ENCODE peak calls at places on chromosomes 7 and 10, in ten cellular contexts. Z is hepatocyte, V is lower lobe of right lung, H is spleen, N is stomach, Q is coronary artery, U is lung, W is PC-3, I is right atrium auricular region, P is sigmoid colon. X is an unnamed sample.

GRCh38 chr7:55514546-55515265 is 57.6 kb downstream of the VOPP1 start:
- DNase-seq in P (no peak), N (no peak), U (no peak), Z (no peak), H (no peak), V (no peak), I (no peak), Q (no peak), W (no peak), X (no peak)

GRCh38 chr10:121690152-121690551 is 91.9 kb upstream of the FGFR2 start:
- DNase-seq in U (no peak), W (no peak), Z (no peak), N (no peak), Q (no peak), P (no peak), I (no peak), V (no peak), H (no peak), X (no peak)

GRCh38 chr7:12889391-12889790 is 202.0 kb downstream of the ARL4A start:
- DNase-seq in Z (no peak), P (no peak), N (no peak), V (no peak), H (no peak), W (peak), U (no peak), Q (no peak), I (no peak), X (peak)

GRCh38 chr7:2163565-2163964 is 69.2 kb downstream of the MAD1L1 start:
- DNase-seq in Q (no peak), W (no peak), V (no peak), I (no peak), H (no peak), N (no peak), P (no peak), U (no peak), Z (no peak), X (no peak)

GRCh38 chr7:32879460-32879859 is 12.1 kb downstream of the KBTBD2 start:
- DNase-seq in Z (no peak), V (no peak), U (no peak), N (no peak), H (no peak), P (no peak), I (no peak), W (no peak), Q (no peak), X (no peak)

GRCh38 chr10:77319557-77319956 is 318.1 kb downstream of the KCNMA1 start:
- DNase-seq in P (no peak), I (no peak), H (no peak), N (no peak), W (peak), Q (no peak), V (no peak), Z (no peak), U (no peak), X (peak)

GRCh38 chr7:75624134-75624832 is 114.5 kb downstream of the HIP1 start:
- DNase-seq in V (peak), Q (peak), U (peak), I (peak), P (peak), W (no peak), N (peak), H (peak), Z (peak), X (peak)

GRCh38 chr10:43292745-43293676 is 26.1 kb upstream of the RASGEF1A start:
- DNase-seq in U (peak), N (peak), I (peak), W (peak), H (no peak), P (peak), V (peak), Z (peak), Q (no peak), X (peak)

GRCh38 chr7:88485811-88486210 is 179.1 kb upstream of the STEAP4 start:
- DNase-seq in U (no peak), V (no peak), I (no peak), Q (no peak), W (no peak), N (no peak), H (no peak), Z (no peak), P (no peak), X (no peak)

GRCh38 chr7:17311952-17312351 is 13.5 kb downstream of the AHR start:
- DNase-seq in N (no peak), V (no peak), I (no peak), Q (no peak), W (no peak), H (peak), Z (no peak), U (no peak), P (no peak), X (no peak)

GRCh38 chr7:96224682-96225081 is 97.2 kb downstream of the SLC25A13 start:
- DNase-seq in P (no peak), Q (no peak), V (no peak), N (no peak), W (peak), I (no peak), Z (no peak), U (no peak), H (no peak), X (no peak)

GRCh38 chr7:114388021-114388420 is 26.6 kb upstream of the FOXP2 start:
- DNase-seq in P (no peak), V (no peak), U (no peak), Z (no peak), H (no peak), I (no peak), Q (no peak), N (no peak), W (no peak), X (no peak)

GRCh38 chr10:110530131-110530831 is 32.6 kb downstream of the DUSP5 start:
- DNase-seq in N (no peak), U (peak), Q (no peak), I (no peak), Z (peak), H (peak), P (peak), V (peak), W (peak), X (peak)

GRCh38 chr7:1279041-1279440 is 46.4 kb downstream of the UNCX start:
- DNase-seq in N (no peak), I (no peak), W (no peak), Q (no peak), P (no peak), H (peak), V (peak), U (no peak), Z (no peak), X (no peak)

GRCh38 chr10:127889605-127890195 is 3.0 kb downstream of the CLRN3 start:
- DNase-seq in Z (no peak), N (no peak), P (no peak), W (peak), I (no peak), V (no peak), H (no peak), U (peak), Q (no peak), X (peak)

GRCh38 chr10:4771554-4772201 is 54.3 kb upstream of the AKR1E2 start:
- DNase-seq in Z (no peak), W (peak), H (no peak), U (no peak), I (no peak), N (no peak), V (no peak), Q (no peak), P (no peak), X (peak)

GRCh38 chr7:114409750-114410149 is 4.9 kb upstream of the FOXP2 start:
- DNase-seq in N (no peak), H (no peak), U (no peak), Z (no peak), Q (no peak), V (no peak), W (no peak), P (no peak), I (no peak), X (peak)

GRCh38 chr7:90236890-90237289 is 8.1 kb upstream of the CFAP69 start:
- DNase-seq in W (no peak), Z (no peak), P (no peak), Q (no peak), I (no peak), U (no peak), H (no peak), V (no peak), N (no peak), X (no peak)

GRCh38 chr7:14381306-14381705 is 391.8 kb upstream of the ETV1 start:
- DNase-seq in W (peak), P (no peak), I (no peak), H (no peak), U (no peak), Z (no peak), N (no peak), Q (no peak), V (no peak), X (peak)

GRCh38 chr10:34667177-34667576 is 147.9 kb downstream of the PARD3 start:
- DNase-seq in H (no peak), P (no peak), N (no peak), Z (no peak), U (no peak), I (no peak), V (no peak), Q (no peak), W (peak), X (no peak)

GRCh38 chr10:34670101-34670500 is 145.0 kb downstream of the PARD3 start:
- DNase-seq in U (no peak), P (no peak), Z (no peak), I (no peak), W (no peak), N (no peak), H (no peak), Q (no peak), V (no peak), X (no peak)

GRCh38 chr10:34664706-34665105 is 150.4 kb downstream of the PARD3 start:
- DNase-seq in I (no peak), N (no peak), Z (no peak), V (no peak), H (no peak), U (no peak), W (no peak), Q (no peak), P (no peak), X (no peak)

GRCh38 chr10:34669079-34669478 is 146.0 kb downstream of the PARD3 start:
- DNase-seq in P (no peak), U (no peak), Q (no peak), W (no peak), I (no peak), H (no peak), N (no peak), Z (no peak), V (no peak), X (no peak)

GRCh38 chr10:34666008-34666700 is 148.9 kb downstream of the PARD3 start:
- DNase-seq in Q (no peak), I (no peak), V (no peak), N (peak), W (peak), U (peak), Z (peak), H (no peak), P (peak), X (peak)
- TF ChIP-seq CTCF in Q (no peak), I (peak), V (peak), N (peak), W (peak), U (peak), Z (peak), H (no peak), P (peak), X (peak)

GRCh38 chr10:71221586-71222202 is 9.3 kb downstream of the UNC5B start:
- DNase-seq in Z (no peak), P (peak), I (no peak), W (no peak), H (no peak), V (no peak), N (no peak), Q (peak), U (no peak), X (no peak)
- H3K4me3 ChIP-seq in Z (no peak), P (no peak), I (no peak), W (no peak), H (no peak), V (no peak), N (no peak), Q (no peak), U (no peak), X (no peak)

GRCh38 chr7:155236386-155236785 is 61.3 kb upstream of the INSIG1 start:
- DNase-seq in Z (no peak), U (no peak), H (peak), W (no peak), P (peak), N (no peak), V (no peak), I (no peak), Q (no peak), X (no peak)

GRCh38 chr7:155231941-155232340 is 65.7 kb upstream of the INSIG1 start:
- DNase-seq in W (no peak), N (no peak), U (no peak), P (no peak), Q (no peak), Z (no peak), I (no peak), V (no peak), H (peak), X (no peak)

GRCh38 chr7:155232911-155233702 is 64.6 kb upstream of the INSIG1 start:
- DNase-seq in I (no peak), H (peak), P (no peak), Q (no peak), W (no peak), U (no peak), N (no peak), Z (no peak), V (no peak), X (peak)

GRCh38 chr7:155234950-155235789 is 62.5 kb upstream of the INSIG1 start:
- DNase-seq in Q (no peak), U (no peak), P (no peak), H (peak), V (peak), I (no peak), Z (peak), N (no peak), W (peak), X (no peak)

DNA sequence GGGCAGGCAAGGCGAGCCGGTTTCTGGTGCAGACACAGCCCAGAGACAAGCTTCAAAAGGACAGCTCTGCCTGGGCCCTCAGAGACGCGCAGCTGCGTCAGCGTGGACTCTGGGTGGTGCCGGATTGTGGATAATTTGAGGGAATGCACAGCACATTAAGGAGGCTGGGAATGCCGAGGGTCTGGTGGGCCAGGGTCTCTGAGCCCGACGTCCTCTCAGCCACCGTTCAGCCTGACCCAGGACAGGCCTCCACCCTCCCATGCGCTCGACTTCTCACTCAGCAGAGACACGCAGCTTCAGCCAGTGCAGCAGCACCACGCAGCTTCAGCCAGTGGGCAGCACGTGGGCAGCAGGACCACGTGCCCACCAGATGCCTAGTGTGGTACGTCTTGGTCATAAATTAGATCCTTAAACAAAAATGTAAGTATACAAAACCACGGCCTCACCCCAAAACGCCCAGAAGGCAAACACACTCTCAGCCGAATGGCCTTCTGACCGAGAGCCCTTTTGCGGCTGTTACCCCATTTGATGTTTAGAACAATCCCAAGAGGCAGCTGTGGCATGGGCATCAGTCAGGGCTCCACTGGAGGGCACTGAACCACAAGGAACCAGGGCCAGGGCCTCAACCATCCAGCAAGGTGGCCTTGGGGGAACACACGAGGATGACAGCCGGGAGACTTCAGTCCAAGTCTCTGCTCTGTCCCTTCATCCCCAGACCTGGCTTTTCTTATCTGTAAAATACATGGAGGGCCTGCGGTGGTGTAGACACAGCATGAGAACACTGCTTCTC is 63.8 kb upstream of the INSIG1 start:
- DNase-seq in Q (no peak), N (peak), U (no peak), P (no peak), I (no peak), V (peak), W (no peak), Z (no peak), H (peak), X (no peak)
- TF ChIP-seq CTCF in Q (no peak), N (no peak), U (no peak), P (no peak), I (no peak), V (no peak), W (peak), Z (no peak), H (no peak), X (no peak)

GRCh38 chr7:27516415-27516814 is 146.3 kb downstream of the HIBADH start:
- DNase-seq in U (no peak), V (no peak), Q (no peak), P (no peak), I (no peak), Z (no peak), W (no peak), N (no peak), H (no peak), X (no peak)
- H3K4me3 ChIP-seq in U (no peak), V (no peak), Q (no peak), P (no peak), I (no peak), Z (no peak), W (no peak), N (no peak), H (no peak), X (no peak)

GRCh38 chr7:21898265-21898930 is 47.3 kb downstream of the CDCA7L start:
- DNase-seq in V (peak), P (no peak), H (peak), N (no peak), Z (no peak), Q (no peak), U (no peak), W (no peak), I (no peak), X (no peak)
- TF ChIP-seq CTCF in V (no peak), P (no peak), H (no peak), N (no peak), Z (no peak), Q (no peak), U (no peak), W (no peak), I (no peak), X (no peak)

DNA sequence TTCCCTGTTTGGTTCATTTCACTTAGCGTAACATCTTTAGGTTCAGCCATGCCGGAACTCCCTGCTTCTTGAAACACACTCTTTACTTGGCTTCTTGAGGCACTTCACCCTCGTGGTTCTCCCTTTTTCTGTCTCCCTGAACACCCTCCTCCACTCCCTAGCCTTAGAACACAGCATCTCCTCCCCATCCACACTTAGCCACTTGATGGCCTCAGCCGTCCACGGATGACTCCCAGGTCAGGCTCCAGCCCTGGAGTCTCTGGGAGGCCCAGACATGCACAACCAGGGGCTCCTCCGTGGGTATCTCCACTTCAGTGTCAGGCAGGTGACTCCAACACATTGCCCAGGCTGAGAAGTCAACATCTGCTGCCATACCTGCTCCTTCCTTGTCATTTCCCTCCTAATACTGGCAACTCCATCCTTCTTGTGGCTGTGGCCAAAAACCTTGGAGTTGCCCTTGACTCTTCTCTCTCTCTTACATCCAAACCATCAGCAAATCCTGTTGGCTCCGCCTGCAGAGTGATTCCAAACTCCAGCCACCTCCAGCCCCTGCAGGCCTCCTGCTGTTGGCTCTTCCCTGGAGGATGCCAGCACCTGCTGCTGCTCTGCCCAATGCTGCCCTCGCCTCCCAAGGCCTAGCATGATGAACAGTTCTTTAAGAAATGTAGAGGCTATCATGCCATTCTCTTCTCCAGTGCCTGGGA is 8.4 kb upstream of the INMT start:
- DNase-seq in U (no peak), H (no peak), V (no peak), Z (peak), P (no peak), W (peak), N (no peak), I (no peak), Q (no peak), X (no peak)
- H3K4me3 ChIP-seq in U (no peak), H (no peak), V (no peak), Z (no peak), P (no peak), W (no peak), N (no peak), I (no peak), Q (no peak), X (no peak)

X was measured in astrocyte of the spinal cord.